ENCODE peak calls at places on chromosome 1, in six cellular contexts. F is heart right ventricle; V is activated T-helper 9 cell treated with anti-CD3 and anti-CD28 coated beads, Interleukin-2, amount 50 U/mL, for 16 hours; K is AG04450; Y is stimulated activated CD8-positive, alpha-beta memory T cell treated with anti-CD3 and anti-CD28 coated beads, Interleukin-2, amount 100 ng/mL, for 1 hour; X is posterior cingulate gyrus. I is an unnamed sample.

GRCh38 chr1:67652800-67653199 is 32.2 kb upstream of the GADD45A start:
- DNase-seq in K (peak; percentile 79), Y (no peak), V (no peak), F (no peak), X (no peak), I (no peak)

GRCh38 chr1:13752852-13753251 is 52.9 kb downstream of the PRDM2 start:
- DNase-seq in K (no peak), Y (no peak), F (no peak), X (no peak), V (no peak), I (no peak)

GRCh38 chr1:167450843-167451242 is 67.5 kb downstream of the CD247 start:
- DNase-seq in F (no peak), K (no peak), V (no peak), X (no peak), Y (no peak), I (no peak)

GRCh38 chr1:9047019-9047418 is 20.8 kb upstream of the SLC2A7 start:
- DNase-seq in Y (no peak), X (no peak), V (no peak), F (no peak), K (no peak), I (no peak)

GRCh38 chr1:39474810-39475209 is 16.6 kb upstream of the BMP8A start:
- DNase-seq in K (no peak), X (no peak), V (no peak), Y (no peak), F (no peak), I (no peak)

GRCh38 chr1:176638713-176639112 is 175.7 kb downstream of the PAPPA2 start:
- DNase-seq in X (no peak), F (no peak), V (no peak), K (no peak), Y (no peak), I (no peak)

GRCh38 chr1:12472798-12473551 is 145.0 kb downstream of the DHRS3 start:
- DNase-seq in F (peak; percentile 29), V (peak; percentile 54), X (no peak), Y (peak; percentile 53), K (no peak), I (no peak)

GRCh38 chr1:42312576-42313212 is 22.3 kb downstream of the FOXJ3 start:
- DNase-seq in K (no peak), Y (no peak), V (no peak), F (no peak), X (no peak), I (no peak)

GRCh38 chr1:43147625-43148319 is 24.3 kb downstream of the EBNA1BP2 start:
- DNase-seq in V (peak; percentile 12), Y (no peak), K (no peak), F (peak; percentile 69), X (peak; percentile 61), I (no peak)

GRCh38 chr1:25912076-25912831 is 6.0 kb upstream of the STMN1 start:
- DNase-seq in X (no peak), K (peak; percentile 38), Y (no peak), F (no peak), V (no peak), I (no peak)

I was measured in esophagus squamous epithelium.